ENCODE peak calls at places on chromosomes 1 and 21, in five cellular contexts. P, K, Q, E and T are unnamed samples.

GRCh38 chr1:32291145-32291707 is 657 bp upstream of the HDAC1 start:
- DNase-seq in E (no peak), Q (peak; percentile 19), P (no peak), K (no peak), T (no peak)

GRCh38 chr1:158028956-158029355 is 35.5 kb downstream of the KIRREL1 start:
- DNase-seq in Q (no peak), E (no peak), P (no peak), K (no peak), T (no peak)

GRCh38 chr21:32819702-32820101 is 48.1 kb upstream of the PAXBP1 start:
- DNase-seq in Q (no peak), E (no peak), K (no peak), P (no peak), T (no peak)

GRCh38 chr1:48523541-48523940 is 51.5 kb upstream of the SPATA6 start:
- DNase-seq in P (no peak), E (no peak), K (no peak), Q (no peak), T (no peak)

GRCh38 chr1:31374511-31375196 is 1.8 kb upstream of the FABP3 start:
- DNase-seq in Q (no peak), K (no peak), E (no peak), P (no peak), T (no peak)

GRCh38 chr1:178993559-178993958 is 32.1 kb upstream of the FAM20B start:
- DNase-seq in K (no peak), E (no peak), P (no peak), Q (no peak), T (no peak)

GRCh38 chr1:40662864-40663263 is 2.6 kb downstream of the RIMS3 start:
- DNase-seq in P (no peak), E (no peak), K (no peak), Q (no peak), T (no peak)

GRCh38 chr1:224644553-224645154 is 28.5 kb downstream of the CNIH3 start:
- DNase-seq in Q (peak; percentile 54), P (peak; percentile 47), E (peak; percentile 24), K (peak; percentile 79), T (peak; percentile 80)

GRCh38 chr1:228164561-228165371 is 838 bp upstream of the IBA57 start:
- DNase-seq in E (no peak), P (no peak), K (no peak), Q (no peak), T (no peak)

GRCh38 chr1:109959974-109960744 is 24.4 kb upstream of the AHCYL1 start:
- DNase-seq in Q (no peak), E (no peak), K (no peak), P (no peak), T (peak; percentile 91)

GRCh38 chr1:8212443-8212920 is 105.4 kb upstream of the SLC45A1 start:
- DNase-seq in Q (no peak), K (no peak), P (no peak), E (no peak), T (no peak)

GRCh38 chr1:47184090-47184735 is 5.6 kb downstream of the PDZK1IP1 start:
- DNase-seq in P (no peak), E (no peak), K (no peak), Q (no peak), T (peak; percentile 17)

GRCh38 chr21:28436286-28436932 is 556.3 kb downstream of the LTN1 start:
- DNase-seq in Q (peak; percentile 61), E (no peak), K (no peak), P (no peak), T (no peak)

GRCh38 chr1:151831605-151832004 is at the start of gene RORC:
- DNase-seq in P (no peak), Q (no peak), K (no peak), E (no peak), T (no peak)

GRCh38 chr1:11790880-11791715 is 14.7 kb downstream of the MTHFR start:
- DNase-seq in Q (peak; percentile 81), E (no peak), K (no peak), P (peak; percentile 72), T (no peak)

GRCh38 chr1:45876000-45876399 is 72.6 kb downstream of the MAST2 start:
- DNase-seq in P (no peak), K (no peak), Q (peak; percentile 29), E (no peak), T (no peak)

GRCh38 chr21:43986544-43987451 is 25.3 kb upstream of the TRAPPC10 start:
- DNase-seq in P (no peak), E (no peak), K (no peak), Q (no peak), T (no peak)

GRCh38 chr1:11736746-11737639 is 1.1 kb downstream of the AGTRAP start:
- DNase-seq in P (no peak), K (peak; percentile 61), Q (peak; percentile 46), E (no peak), T (peak; percentile 79)

GRCh38 chr1:88228153-88228552 is 455.9 kb upstream of the PKN2 start:
- DNase-seq in K (no peak), E (no peak), P (peak; percentile 18), Q (no peak), T (peak; percentile 12)

GRCh38 chr21:33019885-33020557 is 5.7 kb upstream of the OLIG2 start:
- DNase-seq in K (peak; percentile 77), P (no peak), Q (no peak), E (no peak), T (peak; percentile 84)

GRCh38 chr1:233600488-233600887 is 13.4 kb upstream of the KCNK1 start:
- DNase-seq in Q (no peak), P (no peak), E (no peak), K (no peak), T (no peak)

GRCh38 chr1:84757301-84757700 is 67.0 kb upstream of the SSX2IP start:
- DNase-seq in Q (no peak), P (no peak), K (no peak), E (no peak), T (peak; percentile 31)

GRCh38 chr1:224266105-224266935 is 63.7 kb downstream of the NVL start:
- DNase-seq in E (peak; percentile 38), Q (no peak), K (no peak), P (no peak), T (no peak)

GRCh38 chr1:39898648-39899603 is 2.8 kb downstream of the MYCL start:
- DNase-seq in Q (peak; percentile 91), P (peak; percentile 75), E (no peak), K (peak; percentile 83), T (peak; percentile 96)

GRCh38 chr1:92877081-92877711 is 45.4 kb downstream of the RPL5 start:
- DNase-seq in E (no peak), P (no peak), Q (no peak), K (no peak), T (no peak)

GRCh38 chr1:225617956-225618355 is 35.0 kb downstream of the ENAH start:
- DNase-seq in K (no peak), P (no peak), Q (no peak), E (no peak), T (no peak)

GRCh38 chr1:17233675-17234074 is 15.2 kb upstream of the PADI3 start:
- DNase-seq in Q (peak; percentile 73), P (peak; percentile 92), K (no peak), E (no peak), T (no peak)

GRCh38 chr1:149849246-149849946 is 50.0 kb upstream of the BOLA1 start:
- DNase-seq in E (no peak), Q (no peak), K (no peak), P (no peak), T (peak; percentile 2)

GRCh38 chr1:9416506-9416905 is 122.8 kb upstream of the SLC25A33 start:
- DNase-seq in E (no peak), P (no peak), Q (no peak), K (no peak), T (no peak)

GRCh38 chr1:9410737-9411297 is 118.1 kb downstream of the SPSB1 start:
- DNase-seq in P (peak; percentile 22), Q (peak; percentile 65), K (no peak), E (peak; percentile 69), T (peak; percentile 25)

GRCh38 chr1:9416918-9417500 is 122.3 kb upstream of the SLC25A33 start:
- DNase-seq in P (no peak), K (no peak), Q (no peak), E (no peak), T (no peak)

GRCh38 chr1:9413877-9414213 is 121.2 kb downstream of the SPSB1 start:
- DNase-seq in E (no peak), K (no peak), Q (peak; percentile 76), P (no peak), T (no peak)

GRCh38 chr1:9413143-9413876 is 120.6 kb downstream of the SPSB1 start:
- DNase-seq in E (peak; percentile 89), K (peak; percentile 59), P (peak; percentile 56), Q (peak; percentile 92), T (peak; percentile 52)
- TF ChIP-seq POLR2AphosphoS5 in E (no peak), K (no peak), P (no peak), Q (no peak), T (no peak)

DNA sequence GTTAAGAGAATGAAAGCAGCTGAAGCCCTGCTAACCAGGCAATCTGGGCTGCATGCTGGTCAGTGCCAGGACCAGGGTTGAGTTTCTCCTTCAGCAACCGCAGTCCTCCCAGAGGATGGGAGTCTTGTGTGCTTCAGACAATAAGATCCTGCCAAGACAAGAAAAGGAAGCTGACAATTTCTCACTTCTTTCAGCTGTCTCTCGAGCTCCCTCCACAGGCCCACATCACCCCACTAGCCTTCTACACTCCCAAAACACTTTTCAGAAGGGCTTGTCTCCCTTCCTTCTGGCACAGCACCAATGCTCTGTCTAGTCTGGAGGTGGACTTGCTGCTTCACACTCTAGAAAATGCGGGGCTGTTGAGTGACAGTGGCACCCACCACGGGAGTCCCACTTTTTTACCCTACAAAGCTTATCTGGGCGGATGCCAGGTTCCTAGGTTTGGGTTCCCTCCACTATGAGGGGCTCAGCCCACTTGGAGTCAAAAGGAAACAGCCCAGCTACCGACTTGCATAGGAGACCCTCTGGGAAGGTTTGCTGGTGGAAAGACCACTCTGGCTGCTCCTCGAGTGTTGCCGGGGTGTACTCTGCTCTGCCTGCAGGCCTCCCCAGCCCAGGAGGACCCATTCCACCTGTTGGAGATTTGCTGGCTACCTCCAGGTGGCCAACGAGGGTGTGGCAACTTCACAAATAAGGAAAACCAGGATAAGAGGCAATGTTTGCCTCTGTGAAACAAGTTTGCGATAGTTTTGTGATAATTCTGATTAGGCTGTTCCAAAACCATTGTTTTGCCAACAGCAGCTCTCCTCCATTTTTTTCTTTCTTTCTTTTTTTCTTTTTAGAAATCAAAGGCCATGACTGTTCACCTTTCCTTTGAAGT is 68.9 kb downstream of the TENT5C start:
- DNase-seq in Q (no peak), K (no peak), E (no peak), P (no peak), T (no peak)
- TF ChIP-seq CTCF in Q (no peak), K (no peak), E (peak; percentile 74), P (no peak), T (no peak)

DNA sequence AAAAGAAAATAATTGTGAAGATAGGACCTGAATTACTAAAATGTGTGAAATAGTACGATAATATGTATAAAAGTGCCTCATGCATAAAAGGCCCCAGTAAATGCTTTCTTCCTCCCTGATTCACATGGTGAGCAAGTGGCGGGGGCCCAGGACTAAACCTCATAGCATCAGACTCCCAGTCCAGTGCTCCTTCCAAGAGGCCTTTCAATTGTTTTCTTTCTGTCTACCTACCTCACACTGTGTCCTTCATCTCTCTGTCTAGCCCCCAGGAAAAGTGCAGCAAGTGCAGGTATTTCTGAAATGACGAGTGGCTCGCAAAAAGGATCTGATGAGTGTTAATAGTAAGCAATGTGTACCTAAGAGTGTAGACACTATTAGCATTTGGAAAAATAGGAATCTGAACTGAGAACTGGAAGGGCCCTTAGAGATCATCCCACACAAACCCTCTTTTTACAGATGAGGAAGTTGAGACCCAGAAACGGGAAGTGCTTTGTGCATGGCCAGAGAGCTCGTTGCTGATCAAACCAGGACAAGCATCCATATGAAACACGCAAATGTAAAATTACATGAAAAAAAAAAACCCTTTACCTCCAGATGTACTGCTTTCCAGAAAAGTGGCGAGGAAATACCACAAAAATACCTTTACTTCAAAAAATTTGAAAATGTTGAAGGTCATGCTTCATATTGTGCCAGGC is 118.2 kb upstream of the HOOK1 start:
- DNase-seq in Q (no peak), P (no peak), E (no peak), K (no peak), T (no peak)
- H3K4me2 ChIP-seq in Q (no peak overlapping the region), P (no peak overlapping the region), E (peak overlapping the region; percentile 60), K (no peak overlapping the region), T (no peak overlapping the region)

GRCh38 chr21:26846036-26846931 is 1.1 kb upstream of the ADAMTS1 start:
- DNase-seq in P (no peak), K (peak; percentile 76), Q (peak; percentile 59), E (no peak), T (peak; percentile 81)
- TF ChIP-seq POLR2AphosphoS5 in P (no peak), K (no peak), Q (peak; percentile 33), E (no peak), T (peak; percentile 57)